ENCODE peak calls at places on chromosomes 6 and 20, in ten cellular contexts. One of them, this sample, is unnamed.

GRCh38 chr20:58312836-58313235 is 3.3 kb downstream of the RAB22A start:
- DNase-seq in progenitor cell of endocrine pancreas: no peak
- DNase-seq in endothelial cell: no peak
- DNase-seq in PC-3: peak
- DNase-seq in testis: no peak
- DNase-seq in neural crest cell: no peak
- DNase-seq in GM10248: no peak
- DNase-seq in psoas muscle: no peak
- DNase-seq in AG09309: no peak
- DNase-seq in WERI-Rb-1: no peak
- DNase-seq in this sample: no peak

GRCh38 chr6:159988983-159989454 is 20.1 kb downstream of the IGF2R start:
- DNase-seq in progenitor cell of endocrine pancreas: no peak
- DNase-seq in endothelial cell: no peak
- DNase-seq in PC-3: no peak
- DNase-seq in testis: no peak
- DNase-seq in neural crest cell: no peak
- DNase-seq in GM10248: no peak
- DNase-seq in psoas muscle: no peak
- DNase-seq in AG09309: no peak
- DNase-seq in WERI-Rb-1: no peak
- DNase-seq in this sample: no peak

GRCh38 chr6:36815962-36816735 is 23.1 kb downstream of the CPNE5 start:
- DNase-seq in progenitor cell of endocrine pancreas: no peak
- DNase-seq in endothelial cell: no peak
- DNase-seq in PC-3: no peak
- DNase-seq in testis: no peak
- DNase-seq in neural crest cell: no peak
- DNase-seq in GM10248: no peak
- DNase-seq in psoas muscle: no peak
- DNase-seq in AG09309: no peak
- DNase-seq in WERI-Rb-1: no peak
- DNase-seq in this sample: no peak

GRCh38 chr20:6055981-6056569 is 2.2 kb upstream of the LRRN4 start:
- DNase-seq in progenitor cell of endocrine pancreas: no peak
- DNase-seq in endothelial cell: no peak
- DNase-seq in PC-3: no peak
- DNase-seq in testis: no peak
- DNase-seq in neural crest cell: no peak
- DNase-seq in GM10248: no peak
- DNase-seq in psoas muscle: no peak
- DNase-seq in AG09309: no peak
- DNase-seq in WERI-Rb-1: no peak
- DNase-seq in this sample: no peak

GRCh38 chr20:19806806-19807691 is 49.0 kb downstream of the RIN2 start:
- DNase-seq in progenitor cell of endocrine pancreas: no peak
- DNase-seq in endothelial cell: no peak
- DNase-seq in PC-3: peak
- DNase-seq in testis: no peak
- DNase-seq in neural crest cell: no peak
- DNase-seq in GM10248: no peak
- DNase-seq in psoas muscle: no peak
- DNase-seq in AG09309: no peak
- DNase-seq in WERI-Rb-1: no peak
- DNase-seq in this sample: no peak

GRCh38 chr6:43275782-43276179 is 22.3 kb upstream of the SLC22A7 start:
- DNase-seq in progenitor cell of endocrine pancreas: no peak
- DNase-seq in endothelial cell: no peak
- DNase-seq in PC-3: no peak
- DNase-seq in testis: no peak
- DNase-seq in neural crest cell: no peak
- DNase-seq in GM10248: no peak
- DNase-seq in psoas muscle: no peak
- DNase-seq in AG09309: no peak
- DNase-seq in WERI-Rb-1: peak
- DNase-seq in this sample: no peak

GRCh38 chr6:33589723-33590530 is 9.9 kb upstream of the BAK1 start:
- DNase-seq in progenitor cell of endocrine pancreas: peak
- DNase-seq in endothelial cell: peak
- DNase-seq in PC-3: peak
- DNase-seq in testis: peak
- DNase-seq in neural crest cell: peak
- DNase-seq in GM10248: peak
- DNase-seq in psoas muscle: peak
- DNase-seq in AG09309: no peak
- DNase-seq in WERI-Rb-1: peak
- DNase-seq in this sample: peak

GRCh38 chr6:32837651-32838113 is 857 bp downstream of the TAP2 start:
- DNase-seq in progenitor cell of endocrine pancreas: no peak
- DNase-seq in endothelial cell: no peak
- DNase-seq in PC-3: peak
- DNase-seq in testis: no peak
- DNase-seq in neural crest cell: no peak
- DNase-seq in GM10248: no peak
- DNase-seq in psoas muscle: no peak
- DNase-seq in AG09309: no peak
- DNase-seq in WERI-Rb-1: no peak
- DNase-seq in this sample: no peak

DNA sequence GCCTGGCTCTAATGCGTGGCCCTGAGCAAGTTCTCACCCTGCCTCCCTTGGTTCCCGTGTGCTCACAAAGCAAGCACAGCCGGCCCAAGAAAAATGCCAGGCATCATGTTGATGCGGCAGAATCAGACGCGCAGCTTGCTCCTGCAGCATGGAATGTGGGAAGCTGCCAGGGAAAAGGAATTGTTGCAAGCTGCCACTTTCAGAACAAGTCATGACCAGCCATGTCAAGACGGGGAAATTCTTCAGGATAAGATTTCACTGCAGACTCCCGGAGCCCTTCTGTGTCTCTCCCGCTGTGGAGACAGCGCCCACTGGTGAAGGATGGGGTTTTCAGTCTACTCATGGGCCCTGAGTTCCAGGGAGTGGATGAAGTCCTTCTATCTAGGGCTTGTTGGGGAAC is 4.6 kb downstream of the DACT2 start:
- DNase-seq in progenitor cell of endocrine pancreas: no peak
- DNase-seq in endothelial cell: no peak
- DNase-seq in PC-3: no peak
- DNase-seq in testis: peak
- DNase-seq in neural crest cell: no peak
- DNase-seq in GM10248: no peak
- DNase-seq in psoas muscle: no peak
- DNase-seq in AG09309: no peak
- DNase-seq in WERI-Rb-1: no peak
- DNase-seq in this sample: peak
- TF ChIP-seq CTCF in progenitor cell of endocrine pancreas: no peak
- TF ChIP-seq CTCF in endothelial cell: no peak
- TF ChIP-seq CTCF in PC-3: no peak
- TF ChIP-seq CTCF in testis: no peak
- TF ChIP-seq CTCF in neural crest cell: peak
- TF ChIP-seq CTCF in GM10248: no peak
- TF ChIP-seq CTCF in psoas muscle: no peak
- TF ChIP-seq CTCF in AG09309: no peak
- TF ChIP-seq CTCF in WERI-Rb-1: peak
- TF ChIP-seq CTCF in this sample: peak

GRCh38 chr6:103750603-103751002 is 1109.1 kb downstream of the HACE1 start:
- DNase-seq in progenitor cell of endocrine pancreas: no peak
- DNase-seq in endothelial cell: no peak
- DNase-seq in PC-3: no peak
- DNase-seq in testis: no peak
- DNase-seq in neural crest cell: no peak
- DNase-seq in GM10248: no peak
- DNase-seq in psoas muscle: no peak
- DNase-seq in AG09309: no peak
- DNase-seq in WERI-Rb-1: no peak
- DNase-seq in this sample: no peak
- TF ChIP-seq CTCF in progenitor cell of endocrine pancreas: no peak
- TF ChIP-seq CTCF in endothelial cell: no peak
- TF ChIP-seq CTCF in PC-3: no peak
- TF ChIP-seq CTCF in testis: no peak
- TF ChIP-seq CTCF in neural crest cell: no peak
- TF ChIP-seq CTCF in GM10248: no peak
- TF ChIP-seq CTCF in psoas muscle: no peak
- TF ChIP-seq CTCF in AG09309: no peak
- TF ChIP-seq CTCF in WERI-Rb-1: no peak
- TF ChIP-seq CTCF in this sample: no peak

GRCh38 chr6:132733288-132733687 is 19.4 kb upstream of the VNN1 start:
- DNase-seq in progenitor cell of endocrine pancreas: no peak
- DNase-seq in endothelial cell: no peak
- DNase-seq in PC-3: peak
- DNase-seq in testis: no peak
- DNase-seq in neural crest cell: no peak
- DNase-seq in GM10248: no peak
- DNase-seq in psoas muscle: no peak
- DNase-seq in AG09309: no peak
- DNase-seq in WERI-Rb-1: no peak
- DNase-seq in this sample: no peak

GRCh38 chr6:132731086-132731485 is 17.2 kb upstream of the VNN1 start:
- DNase-seq in progenitor cell of endocrine pancreas: no peak
- DNase-seq in endothelial cell: no peak
- DNase-seq in PC-3: peak
- DNase-seq in testis: no peak
- DNase-seq in neural crest cell: no peak
- DNase-seq in GM10248: no peak
- DNase-seq in psoas muscle: no peak
- DNase-seq in AG09309: no peak
- DNase-seq in WERI-Rb-1: no peak
- DNase-seq in this sample: no peak

GRCh38 chr6:132733814-132734213 is 20.0 kb upstream of the VNN1 start:
- DNase-seq in progenitor cell of endocrine pancreas: no peak
- DNase-seq in endothelial cell: no peak
- DNase-seq in PC-3: no peak
- DNase-seq in testis: no peak
- DNase-seq in neural crest cell: no peak
- DNase-seq in GM10248: no peak
- DNase-seq in psoas muscle: no peak
- DNase-seq in AG09309: no peak
- DNase-seq in WERI-Rb-1: no peak
- DNase-seq in this sample: no peak

GRCh38 chr6:132736239-132736638 is 21.5 kb downstream of the VNN2 start:
- DNase-seq in progenitor cell of endocrine pancreas: no peak
- DNase-seq in endothelial cell: no peak
- DNase-seq in PC-3: no peak
- DNase-seq in testis: no peak
- DNase-seq in neural crest cell: no peak
- DNase-seq in GM10248: no peak
- DNase-seq in psoas muscle: no peak
- DNase-seq in AG09309: no peak
- DNase-seq in WERI-Rb-1: no peak
- DNase-seq in this sample: no peak

DNA sequence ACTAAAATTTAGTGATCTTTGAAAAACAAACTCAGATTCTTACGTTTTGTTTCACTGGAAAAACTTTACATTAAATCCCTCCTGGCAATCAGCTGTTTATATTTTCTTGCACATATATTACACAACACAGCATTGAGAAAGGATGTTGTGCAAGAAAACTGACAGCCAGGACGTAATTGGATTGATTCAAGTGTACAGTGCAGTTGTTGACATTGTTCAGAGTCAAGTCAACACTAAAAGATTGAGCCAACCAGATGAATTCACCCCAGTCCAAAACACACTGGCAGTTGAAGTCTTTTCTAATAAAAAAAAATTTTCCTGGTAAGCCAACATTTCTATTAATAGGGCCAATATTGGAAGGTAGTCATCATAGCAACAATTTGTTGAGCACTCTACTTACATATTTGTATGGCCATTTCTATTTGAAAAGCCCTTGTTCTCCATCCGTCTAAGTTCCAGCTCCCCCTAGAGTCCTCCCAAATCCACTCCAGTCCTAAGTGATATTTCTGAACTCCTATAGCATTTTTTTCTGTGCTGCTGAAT is 20.9 kb upstream of the VNN1 start:
- DNase-seq in progenitor cell of endocrine pancreas: no peak
- DNase-seq in endothelial cell: no peak
- DNase-seq in PC-3: peak
- DNase-seq in testis: no peak
- DNase-seq in neural crest cell: no peak
- DNase-seq in GM10248: no peak
- DNase-seq in psoas muscle: no peak
- DNase-seq in AG09309: no peak
- DNase-seq in WERI-Rb-1: no peak
- DNase-seq in this sample: no peak
- TF ChIP-seq CTCF in progenitor cell of endocrine pancreas: peak
- TF ChIP-seq CTCF in endothelial cell: no peak
- TF ChIP-seq CTCF in PC-3: peak
- TF ChIP-seq CTCF in testis: no peak
- TF ChIP-seq CTCF in neural crest cell: no peak
- TF ChIP-seq CTCF in GM10248: no peak
- TF ChIP-seq CTCF in psoas muscle: no peak
- TF ChIP-seq CTCF in AG09309: peak
- TF ChIP-seq CTCF in WERI-Rb-1: no peak
- TF ChIP-seq CTCF in this sample: peak

GRCh38 chr6:146026873-146027272 is 2.0 kb upstream of the GRM1 start:
- DNase-seq in progenitor cell of endocrine pancreas: no peak
- DNase-seq in endothelial cell: no peak
- DNase-seq in PC-3: no peak
- DNase-seq in testis: no peak
- DNase-seq in neural crest cell: no peak
- DNase-seq in GM10248: no peak
- DNase-seq in psoas muscle: no peak
- DNase-seq in AG09309: no peak
- DNase-seq in WERI-Rb-1: no peak
- DNase-seq in this sample: no peak

GRCh38 chr6:146028835-146029572 is at the start of gene GRM1:
- DNase-seq in progenitor cell of endocrine pancreas: no peak
- DNase-seq in endothelial cell: peak
- DNase-seq in PC-3: no peak
- DNase-seq in testis: no peak
- DNase-seq in neural crest cell: no peak
- DNase-seq in GM10248: no peak
- DNase-seq in psoas muscle: no peak
- DNase-seq in AG09309: no peak
- DNase-seq in WERI-Rb-1: peak
- DNase-seq in this sample: no peak

GRCh38 chr6:146028250-146028789 is 542 bp upstream of the GRM1 start:
- DNase-seq in progenitor cell of endocrine pancreas: peak
- DNase-seq in endothelial cell: peak
- DNase-seq in PC-3: peak
- DNase-seq in testis: peak
- DNase-seq in neural crest cell: peak
- DNase-seq in GM10248: peak
- DNase-seq in psoas muscle: peak
- DNase-seq in AG09309: no peak
- DNase-seq in WERI-Rb-1: peak
- DNase-seq in this sample: no peak

GRCh38 chr6:146029573-146030184 is 817 bp downstream of the GRM1 start:
- DNase-seq in progenitor cell of endocrine pancreas: no peak
- DNase-seq in endothelial cell: no peak
- DNase-seq in PC-3: no peak
- DNase-seq in testis: no peak
- DNase-seq in neural crest cell: no peak
- DNase-seq in GM10248: no peak
- DNase-seq in psoas muscle: no peak
- DNase-seq in AG09309: no peak
- DNase-seq in WERI-Rb-1: no peak
- DNase-seq in this sample: no peak

DNA sequence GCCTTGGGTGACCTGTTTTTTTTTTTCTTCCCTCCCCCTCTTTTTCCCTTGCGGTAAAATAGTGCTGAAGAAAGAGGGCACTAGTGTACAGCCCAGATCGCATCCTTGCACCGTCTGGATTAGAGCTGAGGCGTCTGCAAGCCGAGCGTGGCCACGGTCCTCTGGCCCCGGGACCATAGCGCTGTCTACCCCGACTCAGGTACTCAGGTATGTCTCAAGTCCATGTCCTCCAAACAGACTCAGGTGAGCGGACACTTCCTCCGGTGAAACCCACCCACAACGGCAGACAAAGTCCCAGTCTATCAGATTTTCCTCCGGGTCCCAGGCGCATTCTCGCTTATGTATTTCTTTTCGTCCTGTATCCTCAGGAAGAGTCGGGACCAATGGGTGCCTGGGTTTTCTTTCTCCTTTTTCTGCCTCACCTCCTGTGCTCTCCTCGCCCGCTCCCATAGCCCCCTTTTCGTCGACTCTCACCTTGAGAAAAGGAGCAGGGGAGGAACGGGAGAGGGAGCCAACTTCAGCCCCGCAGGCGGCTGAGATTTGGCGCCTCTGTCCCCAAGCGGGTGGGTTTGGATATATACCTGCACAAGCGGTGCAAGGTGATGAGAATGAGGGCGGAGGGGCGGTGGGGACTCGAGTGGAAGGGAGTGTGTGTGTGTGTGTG is 1.1 kb upstream of the GRM1 start:
- DNase-seq in progenitor cell of endocrine pancreas: no peak
- DNase-seq in endothelial cell: peak
- DNase-seq in PC-3: no peak
- DNase-seq in testis: no peak
- DNase-seq in neural crest cell: no peak
- DNase-seq in GM10248: peak
- DNase-seq in psoas muscle: no peak
- DNase-seq in AG09309: no peak
- DNase-seq in WERI-Rb-1: peak
- DNase-seq in this sample: no peak
- TF ChIP-seq CTCF in progenitor cell of endocrine pancreas: peak
- TF ChIP-seq CTCF in endothelial cell: no peak
- TF ChIP-seq CTCF in PC-3: no peak
- TF ChIP-seq CTCF in testis: no peak
- TF ChIP-seq CTCF in neural crest cell: no peak
- TF ChIP-seq CTCF in GM10248: no peak
- TF ChIP-seq CTCF in psoas muscle: no peak
- TF ChIP-seq CTCF in AG09309: no peak
- TF ChIP-seq CTCF in WERI-Rb-1: peak
- TF ChIP-seq CTCF in this sample: peak